ENCODE peak calls at places on chromosome 18, in seven cellular contexts. W is right cardiac atrium; M is osteoblast; N is endothelial cell of umbilical vein; Y is CD8-positive, alpha-beta memory T cell; Z is PC-3; H is Peyer's patch. J is an unnamed sample.

GRCh38 chr18:67243799-67244587 is 272.5 kb downstream of the DSEL start:
- DNase-seq in W (no peak), M (peak; percentile 26), N (peak; percentile 53), Y (no peak), Z (no peak), H (no peak), J (no peak)

GRCh38 chr18:60975419-60975818 is 357.8 kb upstream of the CDH20 start:
- DNase-seq in W (no peak), M (no peak), N (no peak), Y (no peak), Z (no peak), H (no peak), J (peak; percentile 50)

GRCh38 chr18:13353424-13353823 is 134.9 kb downstream of the LDLRAD4 start:
- DNase-seq in W (no peak), M (no peak), N (peak; percentile 13), Y (no peak), Z (no peak), H (no peak), J (peak; percentile 28)

GRCh38 chr18:49933530-49933929 is 120.2 kb upstream of the ACAA2 start:
- DNase-seq in W (no peak), M (no peak), N (no peak), Y (no peak), Z (peak; percentile 7), H (no peak), J (no peak)

GRCh38 chr18:47331051-47331450 is 79.6 kb upstream of the SKOR2 start:
- DNase-seq in W (no peak), M (peak; percentile 39), N (no peak), Y (no peak), Z (no peak), H (no peak), J (no peak)

GRCh38 chr18:49025767-49026500 is 75.2 kb upstream of the SMAD7 start:
- DNase-seq in W (peak; percentile 32), M (no peak), N (no peak), Y (no peak), Z (no peak), H (no peak), J (peak; percentile 47)

GRCh38 chr18:40413160-40413559 is 1541.9 kb upstream of the PIK3C3 start:
- DNase-seq in W (no peak), M (no peak), N (peak; percentile 69), Y (no peak), Z (peak; percentile 48), H (no peak), J (peak; percentile 85)

GRCh38 chr18:46632401-46633089 is 24.5 kb downstream of the LOXHD1 start:
- DNase-seq in W (no peak), M (no peak), N (no peak), Y (no peak), Z (peak; percentile 61), H (no peak), J (no peak)

GRCh38 chr18:23994361-23994902 is 20.1 kb upstream of the TTC39C start:
- DNase-seq in W (peak; percentile 65), M (peak; percentile 88), N (peak; percentile 58), Y (peak; percentile 65), Z (peak; percentile 97), H (peak; percentile 74), J (no peak)

GRCh38 chr18:12742453-12742852 is 39.6 kb downstream of the PSMG2 start:
- DNase-seq in W (no peak), M (peak; percentile 85), N (peak; percentile 7), Y (no peak), Z (peak; percentile 93), H (no peak), J (no peak)

GRCh38 chr18:21115519-21116411 is 4.2 kb upstream of the ROCK1 start:
- DNase-seq in W (no peak), M (peak; percentile 79), N (no peak), Y (no peak), Z (no peak), H (no peak), J (peak; percentile 64)

GRCh38 chr18:3180325-3180724 is 39.4 kb downstream of the MYOM1 start:
- DNase-seq in W (no peak), M (peak; percentile 65), N (no peak), Y (no peak), Z (no peak), H (no peak), J (no peak)

GRCh38 chr18:11366410-11366809 is 217.0 kb upstream of the PIEZO2 start:
- DNase-seq in W (no peak), M (peak; percentile 67), N (no peak), Y (no peak), Z (no peak), H (no peak), J (no peak)

GRCh38 chr18:8413751-8414150 is 195.5 kb upstream of the RAB12 start:
- DNase-seq in W (no peak), M (no peak), N (no peak), Y (no peak), Z (no peak), H (no peak), J (peak; percentile 6)
- H3K9me3 ChIP-seq in W (peaks cover 2% of the 10 kb centered on the region), M (peaks cover 5% of the 10 kb centered on the region), N (no peaks in the 10 kb centered on the region), Y (no peaks in the 10 kb centered on the region), Z (peaks cover 9% of the 10 kb centered on the region), H (no peaks in the 10 kb centered on the region), J (peaks cover 18% of the 10 kb centered on the region)

GRCh38 chr18:35386600-35387366 is 9.6 kb upstream of the ZNF396 start:
- DNase-seq in W (peak; percentile 64), M (no peak), N (peak; percentile 82), Y (peak; percentile 76), Z (peak; percentile 66), H (peak; percentile 90), J (peak; percentile 87)
- H3K9me3 ChIP-seq in W (no peaks in the 10 kb centered on the region), M (no peaks in the 10 kb centered on the region), N (no peaks in the 10 kb centered on the region), Y (no peaks in the 10 kb centered on the region), Z (no peaks in the 10 kb centered on the region), H (no peaks in the 10 kb centered on the region), J (peaks cover 7% of the 10 kb centered on the region)

DNA sequence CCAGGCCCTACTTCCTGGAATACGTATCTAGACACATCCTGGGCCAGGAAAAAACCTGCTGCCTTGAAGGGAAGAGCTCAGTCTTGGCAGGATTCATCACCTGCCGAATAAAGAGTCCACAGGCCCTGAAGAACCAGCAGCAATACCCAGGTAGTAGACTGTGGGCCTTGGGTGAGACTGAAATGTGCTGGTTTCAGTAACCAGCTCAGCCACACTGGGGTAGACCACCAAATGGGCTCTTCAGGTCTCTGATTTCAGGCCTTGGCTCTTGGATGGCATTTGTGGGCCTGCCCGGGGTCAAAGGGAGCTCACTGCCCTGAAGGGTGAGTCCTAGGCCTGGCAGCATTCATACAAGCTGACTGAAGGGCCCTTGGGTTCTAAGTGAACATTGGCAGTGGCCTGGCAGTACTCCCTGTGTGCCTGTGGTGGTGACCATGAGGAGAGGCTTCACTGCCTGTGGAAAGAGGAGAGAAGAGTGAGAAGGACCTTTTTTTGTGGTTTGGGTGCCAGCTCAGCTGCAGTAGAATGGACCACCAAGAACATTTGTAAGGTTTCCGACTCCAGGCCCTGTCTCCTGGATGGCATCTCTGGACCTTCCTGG is 175.1 kb downstream of the ANKRD30B start:
- DNase-seq in W (no peak), M (no peak), N (no peak), Y (no peak), Z (no peak), H (no peak), J (no peak)
- H3K9me3 ChIP-seq in W (no peaks in the 10 kb centered on the region), M (no peaks in the 10 kb centered on the region), N (peaks cover 2% of the 10 kb centered on the region), Y (no peaks in the 10 kb centered on the region), Z (no peaks in the 10 kb centered on the region), H (no peaks in the 10 kb centered on the region), J (peaks cover 86% of the 10 kb centered on the region)

DNA sequence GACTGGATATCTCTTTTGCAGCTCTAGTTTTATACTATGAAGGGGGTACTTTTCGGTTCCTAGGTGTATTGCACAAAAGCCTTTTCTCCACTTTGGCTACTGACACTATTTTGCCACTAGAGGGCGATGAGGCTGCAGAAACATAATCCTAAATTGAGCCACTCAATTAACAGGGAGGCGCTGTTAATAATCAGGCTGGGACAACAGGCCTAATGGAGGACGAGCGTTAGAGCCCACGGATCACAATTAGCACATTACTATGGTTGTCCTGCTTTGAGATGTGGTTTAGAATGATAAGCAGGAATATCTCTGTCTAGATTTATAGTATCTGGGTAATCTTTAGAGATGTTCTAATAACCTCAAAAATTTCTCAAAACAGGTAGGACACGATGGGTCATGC is 62.2 kb upstream of the PMAIP1 start:
- DNase-seq in W (no peak), M (peak; percentile 45), N (peak; percentile 75), Y (peak; percentile 72), Z (peak; percentile 88), H (peak; percentile 88), J (peak; percentile 80)
- H3K9me3 ChIP-seq in W (no peaks in the 10 kb centered on the region), M (no peaks in the 10 kb centered on the region), N (no peaks in the 10 kb centered on the region), Y (no peaks in the 10 kb centered on the region), Z (no peaks in the 10 kb centered on the region), H (no peaks in the 10 kb centered on the region), J (no peaks in the 10 kb centered on the region)

DNA sequence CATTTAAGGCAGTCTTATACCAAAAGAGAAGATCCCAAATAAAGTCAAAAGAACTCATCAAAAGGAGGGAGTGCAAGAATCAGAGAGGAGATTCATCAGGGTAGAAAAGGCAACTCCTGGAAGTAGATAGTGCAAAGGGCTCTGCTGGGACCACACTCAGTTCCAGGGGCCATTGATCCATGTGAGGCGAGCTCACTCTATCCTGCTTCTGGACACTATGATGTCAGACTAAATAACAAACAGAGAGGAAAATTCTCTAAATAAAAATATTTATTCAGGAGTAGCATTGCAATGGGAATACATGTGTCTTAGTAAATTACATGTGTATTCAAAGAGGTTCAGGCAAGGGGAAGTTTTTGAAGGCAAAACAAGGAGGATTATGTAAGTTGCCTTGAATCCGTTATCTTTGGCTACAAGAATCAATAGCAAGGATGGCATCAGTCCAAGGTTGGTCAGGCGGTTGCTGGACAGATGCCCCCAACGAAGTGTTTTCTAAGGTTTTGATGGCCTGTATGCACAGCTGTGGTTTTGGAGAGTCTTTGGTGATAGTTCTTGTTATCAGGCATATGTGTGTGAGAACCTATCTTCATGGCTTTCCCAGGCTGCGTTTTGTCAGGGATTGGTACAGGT is 13.2 kb upstream of the SERPINB12 start:
- DNase-seq in W (no peak), M (no peak), N (no peak), Y (no peak), Z (no peak), H (no peak), J (no peak)
- H3K9me3 ChIP-seq in W (no peaks in the 10 kb centered on the region), M (no peaks in the 10 kb centered on the region), N (no peaks in the 10 kb centered on the region), Y (no peaks in the 10 kb centered on the region), Z (no peaks in the 10 kb centered on the region), H (no peaks in the 10 kb centered on the region), J (no peaks in the 10 kb centered on the region)

GRCh38 chr18:8411492-8411891 is 197.7 kb upstream of the RAB12 start:
- DNase-seq in W (no peak), M (no peak), N (no peak), Y (no peak), Z (no peak), H (no peak), J (no peak)
- H3K9me3 ChIP-seq in W (peaks cover 2% of the 10 kb centered on the region), M (peaks cover 5% of the 10 kb centered on the region), N (no peaks in the 10 kb centered on the region), Y (no peaks in the 10 kb centered on the region), Z (peaks cover 9% of the 10 kb centered on the region), H (no peaks in the 10 kb centered on the region), J (peaks cover 18% of the 10 kb centered on the region)